ENCODE peak calls at places on chromosomes 5 and 9, in five cellular contexts. One of them, this sample, is unnamed.

GRCh38 chr5:123086376-123087055 is 2.5 kb upstream of the PRDM6 start:
- DNase-seq in mesendoderm: peak
- DNase-seq in H9: peak
- DNase-seq in H1: no peak
- DNase-seq in neuronal stem cell: no peak
- DNase-seq in this sample: no peak

GRCh38 chr5:59182722-59183121 is 599.8 kb downstream of the RAB3C start:
- DNase-seq in mesendoderm: peak
- DNase-seq in H9: no peak
- DNase-seq in H1: peak
- DNase-seq in neuronal stem cell: no peak
- DNase-seq in this sample: no peak

GRCh38 chr5:66945389-66946349 is 250.9 kb downstream of the CD180 start:
- DNase-seq in mesendoderm: peak
- DNase-seq in H9: no peak
- DNase-seq in H1: no peak
- DNase-seq in neuronal stem cell: no peak
- DNase-seq in this sample: peak

GRCh38 chr5:54553659-54554207 is 36.2 kb downstream of the SNX18 start:
- DNase-seq in mesendoderm: no peak
- DNase-seq in H9: no peak
- DNase-seq in H1: no peak
- DNase-seq in neuronal stem cell: no peak
- DNase-seq in this sample: no peak

GRCh38 chr9:34536685-34537084 is 13.9 kb upstream of the ENHO start:
- DNase-seq in mesendoderm: no peak
- DNase-seq in H9: no peak
- DNase-seq in H1: no peak
- DNase-seq in neuronal stem cell: no peak
- DNase-seq in this sample: no peak

GRCh38 chr5:111681791-111682190 is 75.2 kb downstream of the NREP start:
- DNase-seq in mesendoderm: no peak
- DNase-seq in H9: no peak
- DNase-seq in H1: no peak
- DNase-seq in neuronal stem cell: no peak
- DNase-seq in this sample: peak

GRCh38 chr5:140255460-140256157 is 47.3 kb downstream of the PFDN1 start:
- DNase-seq in mesendoderm: no peak
- DNase-seq in H9: no peak
- DNase-seq in H1: no peak
- DNase-seq in neuronal stem cell: no peak
- DNase-seq in this sample: no peak

GRCh38 chr5:14505310-14506140 is 76.1 kb upstream of the OTULINL start:
- DNase-seq in mesendoderm: peak
- DNase-seq in H9: no peak
- DNase-seq in H1: no peak
- DNase-seq in neuronal stem cell: no peak
- DNase-seq in this sample: no peak

GRCh38 chr9:137302176-137303030 is at the start of gene NRARP:
- DNase-seq in mesendoderm: peak
- DNase-seq in H9: peak
- DNase-seq in H1: no peak
- DNase-seq in neuronal stem cell: peak
- DNase-seq in this sample: peak

GRCh38 chr5:141636413-141637265 is at the start of the genes HDAC3 and RELL2:
- DNase-seq in mesendoderm: peak
- DNase-seq in H9: peak
- DNase-seq in H1: peak
- DNase-seq in neuronal stem cell: peak
- DNase-seq in this sample: peak

GRCh38 chr9:89889865-89890264 is 285.1 kb downstream of the GADD45G start:
- DNase-seq in mesendoderm: no peak
- DNase-seq in H9: peak
- DNase-seq in H1: no peak
- DNase-seq in neuronal stem cell: no peak
- DNase-seq in this sample: no peak

GRCh38 chr5:169424956-169425318 is 124.0 kb upstream of the SLIT3 start:
- DNase-seq in mesendoderm: no peak
- DNase-seq in H9: no peak
- DNase-seq in H1: no peak
- DNase-seq in neuronal stem cell: no peak
- DNase-seq in this sample: no peak

GRCh38 chr5:151647320-151647861 is 39.3 kb downstream of the SPARC start:
- DNase-seq in mesendoderm: no peak
- DNase-seq in H9: no peak
- DNase-seq in H1: no peak
- DNase-seq in neuronal stem cell: no peak
- DNase-seq in this sample: no peak

GRCh38 chr5:27472000-27472763 is 433.8 kb upstream of the CDH9 start:
- DNase-seq in mesendoderm: peak
- DNase-seq in H9: peak
- DNase-seq in H1: peak
- DNase-seq in neuronal stem cell: peak
- DNase-seq in this sample: peak

GRCh38 chr9:26033346-26033745 is 355.1 kb upstream of the TUSC1 start:
- DNase-seq in mesendoderm: no peak
- DNase-seq in H9: no peak
- DNase-seq in H1: no peak
- DNase-seq in neuronal stem cell: no peak
- DNase-seq in this sample: no peak

GRCh38 chr5:107418071-107418470 is 252.7 kb downstream of the EFNA5 start:
- DNase-seq in mesendoderm: no peak
- DNase-seq in H9: no peak
- DNase-seq in H1: no peak
- DNase-seq in neuronal stem cell: no peak
- DNase-seq in this sample: no peak

GRCh38 chr9:136621019-136621733 is 41.5 kb upstream of the EGFL7 start:
- DNase-seq in mesendoderm: no peak
- DNase-seq in H9: no peak
- DNase-seq in H1: no peak
- DNase-seq in neuronal stem cell: no peak
- DNase-seq in this sample: no peak

GRCh38 chr9:4318741-4319140 is 18.9 kb upstream of the GLIS3 start:
- DNase-seq in mesendoderm: no peak
- DNase-seq in H9: no peak
- DNase-seq in H1: no peak
- DNase-seq in neuronal stem cell: no peak
- DNase-seq in this sample: no peak

GRCh38 chr9:69299316-69299715 is 25.7 kb upstream of the ENTREP1 start:
- DNase-seq in mesendoderm: no peak
- DNase-seq in H9: no peak
- DNase-seq in H1: no peak
- DNase-seq in neuronal stem cell: no peak
- DNase-seq in this sample: no peak

GRCh38 chr5:77129386-77129785 is 42.3 kb upstream of the ZBED3 start:
- DNase-seq in mesendoderm: peak
- DNase-seq in H9: peak
- DNase-seq in H1: no peak
- DNase-seq in neuronal stem cell: no peak
- DNase-seq in this sample: peak

GRCh38 chr9:107940622-107941021 is 451.1 kb upstream of the KLF4 start:
- DNase-seq in mesendoderm: no peak
- DNase-seq in H9: no peak
- DNase-seq in H1: no peak
- DNase-seq in neuronal stem cell: no peak
- DNase-seq in this sample: no peak

GRCh38 chr9:124420991-124421543 is 5.8 kb upstream of the PSMB7 start:
- DNase-seq in mesendoderm: peak
- DNase-seq in H9: no peak
- DNase-seq in H1: no peak
- DNase-seq in neuronal stem cell: no peak
- DNase-seq in this sample: peak

GRCh38 chr9:105376893-105377292 is 70.9 kb upstream of the FSD1L start:
- DNase-seq in mesendoderm: no peak
- DNase-seq in H9: no peak
- DNase-seq in H1: no peak
- DNase-seq in neuronal stem cell: no peak
- DNase-seq in this sample: no peak

GRCh38 chr5:57413145-57413544 is 69.5 kb downstream of the ACTBL2 start:
- DNase-seq in mesendoderm: no peak
- DNase-seq in H9: no peak
- DNase-seq in H1: no peak
- DNase-seq in neuronal stem cell: no peak
- DNase-seq in this sample: no peak

GRCh38 chr5:57417320-57417719 is 65.3 kb downstream of the ACTBL2 start:
- DNase-seq in mesendoderm: no peak
- DNase-seq in H9: no peak
- DNase-seq in H1: no peak
- DNase-seq in neuronal stem cell: no peak
- DNase-seq in this sample: no peak

GRCh38 chr5:57417981-57418380 is 64.6 kb downstream of the ACTBL2 start:
- DNase-seq in mesendoderm: no peak
- DNase-seq in H9: no peak
- DNase-seq in H1: no peak
- DNase-seq in neuronal stem cell: no peak
- DNase-seq in this sample: no peak

GRCh38 chr5:57414857-57415256 is 67.8 kb downstream of the ACTBL2 start:
- DNase-seq in mesendoderm: no peak
- DNase-seq in H9: no peak
- DNase-seq in H1: no peak
- DNase-seq in neuronal stem cell: no peak
- DNase-seq in this sample: peak

DNA sequence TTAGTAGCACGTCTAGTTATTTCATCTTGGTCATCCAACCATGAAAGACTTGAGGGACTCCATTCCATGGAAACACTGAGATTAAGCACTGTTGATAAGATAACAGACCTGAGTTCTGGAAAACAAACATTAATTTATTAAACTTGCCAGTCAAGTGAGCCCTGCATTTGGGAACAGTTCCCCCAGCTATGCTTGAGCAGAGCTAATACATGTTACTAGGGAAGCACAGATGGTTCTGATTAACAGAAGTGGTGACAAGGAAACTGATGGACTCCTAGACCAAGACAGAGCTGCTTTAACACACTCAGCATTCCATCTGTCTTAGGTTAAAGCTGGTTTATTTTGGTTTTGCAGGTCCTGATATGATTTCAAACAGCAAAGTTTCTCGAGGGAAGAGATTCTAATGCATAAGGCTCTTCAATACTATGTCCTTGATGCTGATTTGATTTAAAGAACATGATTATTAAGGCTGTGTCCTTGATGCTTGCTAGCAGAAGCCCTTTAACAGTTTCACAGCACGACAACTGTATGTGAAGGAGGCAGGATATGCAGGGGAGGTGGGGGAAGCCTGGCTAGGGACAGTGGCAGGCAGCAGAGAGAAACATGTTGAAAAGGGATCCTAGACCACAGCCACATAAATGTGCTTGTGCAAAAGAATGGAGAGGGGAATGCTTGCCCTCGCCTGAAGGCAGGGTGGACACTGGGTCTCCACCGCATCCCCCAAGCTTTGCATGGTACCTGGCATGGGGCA is 66.2 kb downstream of the ACTBL2 start:
- DNase-seq in mesendoderm: peak
- DNase-seq in H9: no peak
- DNase-seq in H1: no peak
- DNase-seq in neuronal stem cell: no peak
- DNase-seq in this sample: peak
- H3K18ac ChIP-seq in mesendoderm: no peak
- H3K18ac ChIP-seq in H9: no peak
- H3K18ac ChIP-seq in H1: no peak
- H3K18ac ChIP-seq in neuronal stem cell: no peak
- H3K18ac ChIP-seq in this sample: peak

GRCh38 chr5:73631500-73631899 is 5.5 kb downstream of the ARHGEF28 start:
- DNase-seq in mesendoderm: no peak
- DNase-seq in H9: no peak
- DNase-seq in H1: no peak
- DNase-seq in neuronal stem cell: no peak
- DNase-seq in this sample: no peak

GRCh38 chr5:73636408-73636807 is 10.4 kb downstream of the ARHGEF28 start:
- DNase-seq in mesendoderm: no peak
- DNase-seq in H9: no peak
- DNase-seq in H1: no peak
- DNase-seq in neuronal stem cell: no peak
- DNase-seq in this sample: no peak

GRCh38 chr5:73629456-73629855 is 3.5 kb downstream of the ARHGEF28 start:
- DNase-seq in mesendoderm: no peak
- DNase-seq in H9: no peak
- DNase-seq in H1: no peak
- DNase-seq in neuronal stem cell: no peak
- DNase-seq in this sample: no peak

GRCh38 chr5:73630760-73631159 is 4.8 kb downstream of the ARHGEF28 start:
- DNase-seq in mesendoderm: no peak
- DNase-seq in H9: no peak
- DNase-seq in H1: no peak
- DNase-seq in neuronal stem cell: no peak
- DNase-seq in this sample: no peak

DNA sequence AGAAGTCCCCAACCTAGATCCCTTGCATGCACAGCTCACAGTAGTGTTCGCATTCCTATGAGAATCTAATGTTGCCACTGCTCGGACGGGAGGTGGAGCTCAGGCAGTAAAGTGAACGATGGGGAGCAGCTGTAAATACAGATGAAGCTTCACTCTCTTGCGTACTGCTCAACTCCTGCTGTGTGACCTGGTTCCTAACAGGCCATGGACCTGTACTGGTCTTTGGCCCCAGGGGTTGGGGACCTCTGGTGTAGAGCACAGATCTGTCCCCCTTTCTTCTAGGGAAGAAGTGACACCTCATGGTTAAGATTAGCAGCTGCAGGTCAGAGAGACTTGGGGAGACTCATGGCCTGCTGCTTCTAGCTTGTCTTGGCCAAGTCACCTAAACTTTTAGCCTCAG is 7.1 kb downstream of the ARHGEF28 start:
- DNase-seq in mesendoderm: peak
- DNase-seq in H9: no peak
- DNase-seq in H1: no peak
- DNase-seq in neuronal stem cell: no peak
- DNase-seq in this sample: no peak
- H3K23ac ChIP-seq in mesendoderm: no peak
- H3K23ac ChIP-seq in H9: no peak
- H3K23ac ChIP-seq in H1: no peak
- H3K23ac ChIP-seq in neuronal stem cell: no peak
- H3K23ac ChIP-seq in this sample: peak

GRCh38 chr5:91256142-91256524 is 127.0 kb downstream of the ARRDC3 start:
- DNase-seq in mesendoderm: no peak
- DNase-seq in H9: no peak
- DNase-seq in H1: no peak
- DNase-seq in neuronal stem cell: no peak
- DNase-seq in this sample: no peak
- H3K18ac ChIP-seq in mesendoderm: no peak
- H3K18ac ChIP-seq in H9: no peak
- H3K18ac ChIP-seq in H1: no peak
- H3K18ac ChIP-seq in neuronal stem cell: no peak
- H3K18ac ChIP-seq in this sample: no peak

GRCh38 chr5:135505973-135506372 is 29.8 kb downstream of the NEUROG1 start:
- DNase-seq in mesendoderm: no peak
- DNase-seq in H9: no peak
- DNase-seq in H1: no peak
- DNase-seq in neuronal stem cell: no peak
- DNase-seq in this sample: peak

GRCh38 chr5:135511858-135512257 is 23.9 kb downstream of the NEUROG1 start:
- DNase-seq in mesendoderm: no peak
- DNase-seq in H9: no peak
- DNase-seq in H1: no peak
- DNase-seq in neuronal stem cell: no peak
- DNase-seq in this sample: no peak

GRCh38 chr5:135508496-135509005 is 27.2 kb downstream of the NEUROG1 start:
- DNase-seq in mesendoderm: no peak
- DNase-seq in H9: no peak
- DNase-seq in H1: no peak
- DNase-seq in neuronal stem cell: no peak
- DNase-seq in this sample: no peak

GRCh38 chr5:135504376-135504775 is 31.4 kb downstream of the NEUROG1 start:
- DNase-seq in mesendoderm: no peak
- DNase-seq in H9: no peak
- DNase-seq in H1: no peak
- DNase-seq in neuronal stem cell: no peak
- DNase-seq in this sample: no peak

GRCh38 chr5:135509995-135510394 is 25.8 kb downstream of the NEUROG1 start:
- DNase-seq in mesendoderm: no peak
- DNase-seq in H9: no peak
- DNase-seq in H1: no peak
- DNase-seq in neuronal stem cell: no peak
- DNase-seq in this sample: no peak
- H3K23ac ChIP-seq in mesendoderm: no peak
- H3K23ac ChIP-seq in H9: no peak
- H3K23ac ChIP-seq in H1: no peak
- H3K23ac ChIP-seq in neuronal stem cell: no peak
- H3K23ac ChIP-seq in this sample: no peak